ENCODE peak calls at places on chromosomes 11 and 22, in ten cellular contexts. I, H, V, T, Z, E, P, R, U and C are unnamed samples.

GRCh38 chr11:41868606-41869005 is 409.2 kb upstream of the LRRC4C start:
- DNase-seq in U (no peak), V (no peak), P (no peak), R (no peak), Z (no peak), E (no peak), T (no peak), H (no peak), I (no peak), C (no peak)

GRCh38 chr11:113014731-113015455 is 53.7 kb downstream of the NCAM1 start:
- DNase-seq in H (no peak), I (peak), T (no peak), P (no peak), Z (no peak), E (no peak), U (no peak), V (no peak), R (peak), C (no peak)

GRCh38 chr22:47027766-47028165 is 265.3 kb downstream of the TBC1D22A start:
- DNase-seq in H (no peak), T (no peak), Z (no peak), V (no peak), E (no peak), P (no peak), U (no peak), R (no peak), I (no peak), C (peak)

GRCh38 chr11:107496011-107496410 is 38.4 kb upstream of the CWF19L2 start:
- DNase-seq in R (no peak), V (no peak), E (no peak), U (peak), I (peak), Z (no peak), H (no peak), P (peak), T (peak), C (no peak)

GRCh38 chr22:18110194-18110943 is at the start of gene TUBA8:
- DNase-seq in H (no peak), U (peak), R (peak), E (no peak), Z (no peak), T (no peak), P (peak), I (peak), V (no peak), C (peak)

GRCh38 chr22:24465566-24465965 is 29.6 kb upstream of the UPB1 start:
- DNase-seq in U (peak), T (peak), V (no peak), P (peak), Z (no peak), E (no peak), H (no peak), R (no peak), I (peak), C (no peak)

GRCh38 chr11:2927851-2928604 is 1.2 kb downstream of the PHLDA2 start:
- DNase-seq in U (peak), T (no peak), R (no peak), Z (no peak), H (no peak), E (no peak), I (peak), P (peak), V (no peak), C (peak)

GRCh38 chr11:85776951-85777602 is 33.9 kb downstream of the SYTL2 start:
- DNase-seq in V (peak), U (no peak), P (no peak), I (no peak), Z (no peak), R (no peak), T (no peak), H (no peak), E (no peak), C (no peak)

GRCh38 chr22:41096391-41096790 is 4.0 kb downstream of the EP300 start:
- DNase-seq in V (no peak), I (no peak), P (no peak), T (no peak), H (no peak), R (no peak), E (no peak), U (no peak), Z (no peak), C (no peak)

GRCh38 chr11:73229321-73230275 is 11.5 kb downstream of the P2RY2 start:
- DNase-seq in H (no peak), E (no peak), V (no peak), Z (no peak), R (no peak), P (no peak), U (no peak), I (no peak), T (no peak), C (peak)

GRCh38 chr22:38422615-38423511 is 32.1 kb downstream of the KCNJ4 start:
- DNase-seq in I (no peak), V (no peak), T (no peak), Z (no peak), E (no peak), P (no peak), R (no peak), H (no peak), U (no peak), C (no peak)

GRCh38 chr22:49951986-49952896 is 8.3 kb upstream of the PIM3 start:
- DNase-seq in T (peak), H (no peak), I (peak), Z (no peak), V (no peak), R (no peak), U (peak), E (no peak), P (peak), C (no peak)

GRCh38 chr22:48800036-48800885 is 1027.4 kb downstream of the BRD1 start:
- DNase-seq in I (no peak), U (no peak), R (no peak), P (no peak), H (no peak), V (no peak), E (no peak), Z (no peak), T (no peak), C (peak)

GRCh38 chr11:35085766-35086165 is 53.2 kb upstream of the CD44 start:
- DNase-seq in R (no peak), T (no peak), E (no peak), H (no peak), P (no peak), U (no peak), V (no peak), I (peak), Z (no peak), C (no peak)

GRCh38 chr22:27212617-27213177 is 555.3 kb downstream of the MIAT start:
- DNase-seq in U (peak), R (no peak), H (no peak), Z (no peak), I (peak), V (no peak), P (peak), E (no peak), T (peak), C (peak)

GRCh38 chr22:46081831-46082210 is 68.5 kb upstream of the PPARA start:
- DNase-seq in U (no peak), T (no peak), P (no peak), E (no peak), R (no peak), H (no peak), I (no peak), Z (no peak), V (no peak), C (peak)

GRCh38 chr11:128772814-128773213 is 78.9 kb downstream of the FLI1 start:
- DNase-seq in T (no peak), P (no peak), V (no peak), Z (no peak), H (no peak), I (no peak), U (no peak), R (peak), E (peak), C (peak)

GRCh38 chr11:116353517-116353916 is 419.3 kb downstream of the BUD13 start:
- DNase-seq in T (no peak), R (no peak), Z (no peak), V (no peak), U (no peak), P (no peak), I (no peak), E (no peak), H (no peak), C (no peak)